ENCODE peak calls at places on chromosomes 16 and 17, in eight cellular contexts. N is B cell, D is NB4, M is AG10803, T is mammary epithelial cell, W is colonic mucosa, E is cardiac muscle cell, R is GM23338. O is an unnamed sample.

GRCh38 chr17:5832886-5833285 is 237.3 kb upstream of the WSCD1 start:
- DNase-seq in R (peak), W (no peak), T (peak), D (no peak), M (peak), E (no peak), N (no peak), O (no peak)

GRCh38 chr16:3611145-3611977 is at the start of gene SLX4:
- DNase-seq in T (peak), W (peak), E (peak), M (peak), D (peak), R (peak), N (peak), O (peak)

GRCh38 chr17:38903404-38903803 is 22.0 kb upstream of the LASP1NB start:
- DNase-seq in M (no peak), R (no peak), N (no peak), E (no peak), T (no peak), W (no peak), D (no peak), O (no peak)

GRCh38 chr16:47943235-47943634 is 212.6 kb downstream of the ABCC12 start:
- DNase-seq in E (no peak), M (no peak), N (no peak), R (no peak), D (no peak), W (no peak), T (no peak), O (no peak)

GRCh38 chr17:46944931-46945330 is 22.0 kb downstream of the GOSR2 start:
- DNase-seq in T (no peak), E (no peak), M (no peak), R (no peak), N (no peak), W (no peak), D (peak), O (no peak)

GRCh38 chr16:1313721-1314120 is 4.3 kb downstream of the UBE2I start:
- DNase-seq in R (no peak), W (no peak), D (no peak), M (no peak), E (no peak), T (no peak), N (no peak), O (no peak)

GRCh38 chr17:48440660-48441059 is 10.6 kb upstream of the SKAP1 start:
- DNase-seq in D (no peak), T (no peak), M (no peak), W (no peak), E (no peak), R (no peak), N (no peak), O (no peak)

GRCh38 chr17:63997341-63998048 is 656 bp upstream of the PRR29 start:
- DNase-seq in N (peak), R (peak), D (no peak), E (peak), W (no peak), M (no peak), T (no peak), O (no peak)

GRCh38 chr16:74700206-74701040 is at the start of gene MLKL:
- DNase-seq in E (peak), R (peak), W (peak), T (peak), N (peak), D (peak), M (peak), O (no peak)

GRCh38 chr17:50634123-50634914 is at the start of gene ABCC3:
- DNase-seq in T (no peak), M (peak), N (no peak), W (peak), D (peak), R (no peak), E (peak), O (no peak)

GRCh38 chr16:23324727-23325126 is 22.6 kb downstream of the SCNN1B start:
- DNase-seq in N (no peak), D (no peak), W (peak), E (no peak), T (no peak), M (no peak), R (no peak), O (no peak)

GRCh38 chr16:15950167-15950854 is 895 bp downstream of the ABCC1 start:
- DNase-seq in W (peak), N (peak), E (peak), R (peak), M (peak), T (peak), D (peak), O (no peak)

GRCh38 chr16:10812352-10813122 is 6.1 kb downstream of the TVP23A start:
- DNase-seq in E (no peak), T (no peak), M (no peak), W (no peak), N (no peak), R (no peak), D (no peak), O (no peak)
- TF ChIP-seq CTCF in E (no peak), T (no peak), M (no peak), W (no peak), N (no peak), R (no peak), D (no peak), O (no peak)

DNA sequence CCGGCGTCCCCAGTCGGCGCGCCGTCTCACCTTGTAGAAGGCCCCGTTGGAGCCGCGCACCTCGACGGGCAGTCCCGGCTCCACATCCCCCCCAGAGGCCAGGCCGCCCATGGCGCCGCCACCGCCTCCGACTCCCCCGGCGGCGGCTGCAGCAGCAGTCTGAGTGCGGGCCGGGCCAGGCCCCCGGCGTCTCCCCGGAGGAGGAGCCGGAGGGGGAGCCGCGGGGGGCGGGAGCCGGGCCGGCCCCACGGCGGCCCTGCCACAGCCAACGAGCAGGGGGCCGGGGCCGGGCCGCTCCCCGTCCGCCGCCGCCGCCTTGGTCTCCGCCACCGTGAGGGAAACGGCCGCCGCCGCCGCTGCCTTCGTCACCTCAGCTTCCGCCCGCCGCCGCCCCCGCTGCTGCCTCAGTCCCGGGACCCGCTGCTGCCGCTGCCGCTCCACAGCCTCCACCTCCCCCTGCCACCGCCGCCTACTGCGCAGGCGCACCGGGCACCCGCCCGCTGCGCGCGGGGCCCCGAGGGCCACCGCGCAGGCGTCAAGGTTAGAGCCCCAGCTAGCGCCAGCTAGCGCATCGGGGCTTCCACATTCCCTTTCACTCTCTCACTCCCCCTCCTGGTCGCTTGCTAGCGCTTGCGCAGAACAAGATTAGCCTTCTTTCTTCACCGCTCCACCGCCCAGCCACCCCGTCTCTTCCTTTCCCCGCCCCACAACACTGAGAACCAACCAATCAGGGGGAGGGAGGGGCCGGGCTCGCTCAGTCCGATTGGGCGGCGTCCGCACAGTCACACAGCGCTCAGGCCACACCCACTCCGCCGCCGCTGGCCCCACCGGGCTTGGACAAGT is at the start of gene FXR2:
- DNase-seq in E (peak), R (peak), T (peak), N (peak), W (peak), D (peak), M (peak), O (peak)
- TF ChIP-seq CTCF in E (peak), R (peak), T (peak), N (peak), W (peak), D (peak), M (peak), O (peak)

GRCh38 chr16:66871840-66872239 is 8.5 kb upstream of the PDP2 start:
- DNase-seq in M (no peak), R (no peak), T (no peak), D (no peak), W (peak), N (no peak), E (no peak), O (no peak)
- TF ChIP-seq CTCF in M (no peak), R (no peak), T (no peak), D (no peak), W (no peak), N (no peak), E (no peak), O (no peak)

GRCh38 chr17:45640141-45640850 is 143.8 kb upstream of the CRHR1 start:
- DNase-seq in T (peak), R (peak), E (peak), D (peak), W (peak), M (peak), N (peak), O (peak)
- TF ChIP-seq CTCF in T (peak), R (peak), E (peak), D (peak), W (peak), M (peak), N (peak), O (peak)

GRCh38 chr17:39974433-39974832 is 6.2 kb upstream of the PSMD3 start:
- DNase-seq in R (no peak), D (no peak), N (no peak), E (no peak), W (no peak), M (no peak), T (no peak), O (no peak)
- TF ChIP-seq CTCF in R (peak), D (no peak), N (no peak), E (no peak), W (no peak), M (no peak), T (no peak), O (no peak)

GRCh38 chr16:73527191-73527590 is 479.3 kb upstream of the ZFHX3 start:
- DNase-seq in M (no peak), T (no peak), W (no peak), E (no peak), D (peak), R (no peak), N (no peak), O (no peak)
- TF ChIP-seq CTCF in M (no peak), T (no peak), W (no peak), E (no peak), D (no peak), R (peak), N (no peak), O (peak)

GRCh38 chr17:9767432-9767991 is 23.9 kb downstream of the DHRS7C start:
- DNase-seq in M (no peak), N (no peak), R (no peak), W (no peak), E (no peak), T (no peak), D (no peak), O (no peak)

GRCh38 chr17:9766970-9767369 is 24.4 kb downstream of the DHRS7C start:
- DNase-seq in R (no peak), N (no peak), W (no peak), T (no peak), D (no peak), M (peak), E (no peak), O (no peak)

GRCh38 chr17:9760336-9760735 is 31.1 kb downstream of the DHRS7C start:
- DNase-seq in W (no peak), T (no peak), R (no peak), E (no peak), D (no peak), N (no peak), M (no peak), O (no peak)

GRCh38 chr17:9765302-9765701 is 26.1 kb downstream of the DHRS7C start:
- DNase-seq in D (no peak), R (no peak), N (no peak), T (no peak), W (no peak), M (no peak), E (no peak), O (no peak)

DNA sequence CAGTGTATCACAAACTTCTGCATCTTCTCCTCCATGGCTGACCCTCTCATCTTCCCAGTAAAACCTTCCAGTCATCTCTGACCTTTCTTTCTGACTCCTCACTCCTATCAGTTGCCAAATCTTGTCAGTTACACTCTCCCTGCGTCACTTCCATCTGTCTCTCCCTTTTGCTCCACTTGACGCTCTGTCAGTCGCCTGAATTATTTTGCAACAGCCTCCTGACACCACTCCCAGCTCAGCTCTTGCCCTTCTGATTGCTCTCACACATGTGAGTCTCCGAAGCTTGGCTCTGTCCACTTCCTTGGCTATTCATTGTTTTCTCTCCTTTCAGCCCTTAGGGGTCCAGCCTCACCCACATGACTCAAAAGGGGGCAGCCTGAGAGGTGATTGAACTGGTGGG is 27.7 kb downstream of the DHRS7C start:
- DNase-seq in M (no peak), W (no peak), R (no peak), E (no peak), D (peak), T (no peak), N (no peak), O (no peak)
- TF ChIP-seq CTCF in M (no peak), W (no peak), R (no peak), E (no peak), D (no peak), T (no peak), N (no peak), O (no peak)